ENCODE peak calls at places on chromosomes 3 and 15, in four cellular contexts. V is NCI-H1105, O is GM13977, T is dermis microvascular lymphatic vessel endothelial cell. S is an unnamed sample.

GRCh38 chr3:119571688-119572087 is 7.6 kb upstream of the ADPRH start:
- DNase-seq in V (no peak), O (no peak), T (peak), S (no peak)

GRCh38 chr3:120170223-120170622 is 76.0 kb upstream of the GSK3B start:
- DNase-seq in V (peak), T (no peak), O (no peak), S (no peak)

GRCh38 chr3:10783360-10784346 is 32.4 kb upstream of the SLC6A11 start:
- DNase-seq in V (no peak), O (peak), T (peak), S (no peak)

GRCh38 chr3:184234224-184234623 is 4.8 kb downstream of the VWA5B2 start:
- DNase-seq in O (peak), V (no peak), T (peak), S (no peak)

GRCh38 chr15:25543156-25543555 is 104.3 kb upstream of the UBE3A start:
- DNase-seq in T (no peak), O (no peak), V (peak), S (no peak)

GRCh38 chr3:160091441-160091840 is 102.8 kb downstream of the IL12A start:
- DNase-seq in T (no peak), V (no peak), O (no peak), S (no peak)

GRCh38 chr3:179882322-179882721 is 154.4 kb downstream of the PEX5L start:
- DNase-seq in T (peak), V (peak), O (peak), S (no peak)

GRCh38 chr15:93449798-93450197 is 360.8 kb upstream of the RGMA start:
- DNase-seq in O (no peak), V (no peak), T (no peak), S (no peak)

GRCh38 chr15:75452364-75452967 is 976 bp upstream of the SIN3A start:
- DNase-seq in O (peak), V (peak), T (peak), S (no peak)

S was measured in glomerular endothelial cell.